ENCODE peak calls at places on chromosome 21, in ten cellular contexts. B, G, S, Y, W, A, Z, R, M and H are unnamed samples.

GRCh38 chr21:36981049-36981391 is 14.6 kb upstream of the HLCS start:
- DNase-seq in R (no peak), S (no peak), B (no peak), W (no peak), Z (no peak), Y (no peak), A (no peak), M (no peak), G (no peak), H (no peak)

GRCh38 chr21:35737899-35738341 is 322.4 kb downstream of the SETD4 start:
- DNase-seq in B (no peak), R (no peak), S (no peak), G (peak; percentile 52), Y (no peak), W (no peak), Z (no peak), A (peak; percentile 17), M (peak; percentile 75), H (no peak)

GRCh38 chr21:30153697-30154340 is 12.8 kb downstream of the CLDN17 start:
- DNase-seq in A (no peak), G (no peak), B (no peak), W (peak; percentile 66), R (no peak), Y (no peak), S (no peak), M (no peak), Z (no peak), H (no peak)

GRCh38 chr21:31273278-31273677 is 70.8 kb downstream of the TIAM1 start:
- DNase-seq in W (peak; percentile 27), A (no peak), M (no peak), R (no peak), B (no peak), S (no peak), Z (no peak), G (no peak), Y (no peak), H (no peak)

GRCh38 chr21:19553930-19554615 is 1150.5 kb upstream of the TMPRSS15 start:
- DNase-seq in B (peak; percentile 45), Y (no peak), S (peak; percentile 57), A (no peak), Z (no peak), M (no peak), G (no peak), R (no peak), W (no peak), H (no peak)

GRCh38 chr21:39867198-39867650 is at the start of gene PCP4:
- DNase-seq in G (peak; percentile 90), A (peak; percentile 10), Y (no peak), Z (peak; percentile 48), B (peak; percentile 93), W (peak; percentile 42), M (peak; percentile 69), R (peak; percentile 36), S (peak; percentile 93), H (no peak)

GRCh38 chr21:31752352-31752751 is 20.4 kb upstream of the SCAF4 start:
- DNase-seq in A (no peak), M (no peak), S (no peak), B (no peak), Y (no peak), W (peak; percentile 74), Z (no peak), R (peak; percentile 4), G (no peak), H (no peak)

GRCh38 chr21:37062592-37062933 is 10.3 kb downstream of the PIGP start:
- DNase-seq in G (no peak), B (no peak), W (no peak), Y (no peak), Z (no peak), S (no peak), R (no peak), A (no peak), M (no peak), H (no peak)

DNA sequence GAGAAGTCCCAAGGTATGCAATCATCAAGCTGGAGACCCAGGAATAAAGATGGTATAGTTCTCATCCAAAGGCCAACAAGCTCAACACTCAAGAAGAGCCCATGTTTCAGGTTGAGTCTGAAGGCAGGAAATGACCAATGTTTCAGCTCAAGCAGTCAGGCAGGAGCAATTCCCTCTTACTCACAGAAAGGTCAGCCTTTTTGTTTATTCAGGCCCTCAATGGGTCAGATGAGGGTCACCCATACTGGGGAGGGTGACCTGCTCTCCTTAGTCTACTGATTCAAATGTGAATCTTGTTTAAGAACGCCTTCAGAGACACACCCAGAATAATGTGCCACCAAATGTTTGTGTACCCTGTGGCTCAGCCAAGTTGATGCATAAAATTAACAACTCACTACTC is 262.4 kb downstream of the USP25 start:
- DNase-seq in R (no peak), G (no peak), W (no peak), B (no peak), S (no peak), M (no peak), Z (no peak), A (no peak), Y (no peak), H (no peak)
- H3K27ac ChIP-seq in R (no peak overlapping the region), G (no peak overlapping the region), W (no peak overlapping the region), B (no peak overlapping the region), S (no peak overlapping the region), M (no peak overlapping the region), Z (no peak overlapping the region), A (no peak overlapping the region), Y (no peak overlapping the region), H (no peak overlapping the region)

GRCh38 chr21:42540396-42540795 is 26.7 kb downstream of the SLC37A1 start:
- DNase-seq in Z (no peak), Y (no peak), A (no peak), B (no peak), S (no peak), W (no peak), R (no peak), M (peak; percentile 19), G (peak; percentile 41), H (no peak)

GRCh38 chr21:42539342-42539741 is 25.7 kb downstream of the SLC37A1 start:
- DNase-seq in A (no peak), G (peak; percentile 51), W (no peak), B (no peak), S (no peak), M (peak; percentile 46), Y (no peak), R (no peak), Z (peak; percentile 88), H (no peak)

GRCh38 chr21:42541174-42541573 is 27.5 kb downstream of the SLC37A1 start:
- DNase-seq in R (no peak), B (no peak), W (no peak), Y (no peak), S (no peak), Z (no peak), A (no peak), G (no peak), M (peak; percentile 43), H (no peak)

GRCh38 chr21:42538479-42539275 is 25.0 kb downstream of the SLC37A1 start:
- DNase-seq in M (no peak), Z (no peak), W (no peak), R (no peak), Y (no peak), S (no peak), G (peak; percentile 43), B (no peak), A (no peak), H (no peak)

DNA sequence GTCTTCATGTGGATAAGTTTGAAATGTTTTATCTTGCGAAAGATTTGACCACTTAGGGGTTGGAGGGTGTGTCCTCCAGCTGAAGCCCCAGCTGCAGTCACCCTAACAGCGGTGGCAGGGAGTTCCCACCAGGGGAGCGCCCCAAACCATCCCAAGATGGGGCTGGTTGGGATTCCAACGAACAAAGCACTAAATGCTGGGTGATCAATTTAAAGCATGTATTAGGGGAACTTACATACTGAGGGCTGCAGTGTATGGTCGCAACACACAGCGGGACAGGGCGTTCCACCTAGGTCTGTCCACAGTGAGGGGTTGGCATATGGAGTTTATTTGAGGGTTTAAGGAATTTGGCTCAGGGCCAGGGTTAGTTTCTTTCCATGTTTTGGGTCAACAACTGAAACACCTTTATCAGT is 26.3 kb downstream of the SLC37A1 start:
- DNase-seq in B (peak; percentile 70), A (no peak), M (peak; percentile 58), R (no peak), Y (no peak), Z (peak; percentile 51), G (peak; percentile 45), W (no peak), S (peak; percentile 64), H (no peak)
- TF ChIP-seq CTCF in B (peak; percentile 33), A (no peak), M (no peak), R (no peak), Y (no peak), Z (no peak), G (no peak), W (no peak), S (peak; percentile 63), H (no peak)

GRCh38 chr21:44331650-44332306 is 7.4 kb downstream of the CFAP410 start:
- DNase-seq in Z (no peak), R (no peak), B (no peak), A (no peak), S (no peak), M (no peak), Y (no peak), W (no peak), G (no peak), H (no peak)

GRCh38 chr21:44331209-44331608 is 8.0 kb downstream of the CFAP410 start:
- DNase-seq in A (no peak), B (no peak), Y (no peak), R (no peak), W (no peak), Z (no peak), S (no peak), M (no peak), G (no peak), H (no peak)

GRCh38 chr21:44329086-44329889 is 9.9 kb downstream of the CFAP410 start:
- DNase-seq in B (no peak), Y (no peak), Z (no peak), R (no peak), M (no peak), G (no peak), S (no peak), A (no peak), W (no peak), H (no peak)

GRCh38 chr21:44329971-44330681 is 9.1 kb downstream of the CFAP410 start:
- DNase-seq in M (no peak), A (no peak), G (no peak), W (no peak), Y (no peak), R (no peak), S (no peak), Z (no peak), B (no peak), H (no peak)

DNA sequence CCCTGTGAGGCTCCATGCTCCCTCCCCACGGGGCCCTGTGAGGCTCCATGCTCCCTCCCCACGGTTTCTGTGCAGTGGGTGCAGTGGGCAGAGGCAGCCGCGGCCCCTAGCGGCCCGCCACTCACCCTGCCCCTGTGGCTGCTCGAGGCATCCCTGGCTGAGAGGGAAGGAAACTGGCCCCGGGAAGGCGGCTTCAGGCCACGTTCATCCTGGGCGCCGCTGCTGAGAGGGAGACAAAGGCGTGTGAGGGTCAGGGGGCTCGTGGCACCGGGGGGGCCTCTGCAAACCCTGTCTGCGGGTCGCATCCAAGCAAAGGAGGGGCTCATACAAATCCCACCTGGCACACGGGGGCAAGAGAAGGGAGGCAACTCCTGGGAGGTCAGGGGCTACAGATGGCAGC is 8.5 kb downstream of the CFAP410 start:
- DNase-seq in G (no peak), M (no peak), S (no peak), Z (no peak), A (no peak), B (no peak), R (no peak), Y (no peak), W (no peak), H (no peak)
- H3K27ac ChIP-seq in G (no peak overlapping the region), M (no peak overlapping the region), S (no peak overlapping the region), Z (no peak overlapping the region), A (no peak overlapping the region), B (no peak overlapping the region), R (no peak overlapping the region), Y (no peak overlapping the region), W (no peak overlapping the region), H (no peak overlapping the region)

GRCh38 chr21:44804762-44805161 is 3.1 kb upstream of the UBE2G2 start:
- DNase-seq in Y (no peak), Z (no peak), S (no peak), G (no peak), W (no peak), R (no peak), M (no peak), A (no peak), B (no peak), H (no peak)

GRCh38 chr21:44805859-44806258 is 4.2 kb upstream of the UBE2G2 start:
- DNase-seq in G (no peak), M (no peak), Y (no peak), Z (no peak), A (no peak), B (no peak), R (no peak), S (no peak), W (no peak), H (no peak)

GRCh38 chr21:44803651-44804050 is 2.0 kb upstream of the UBE2G2 start:
- DNase-seq in Z (no peak), Y (no peak), M (no peak), G (peak; percentile 25), R (no peak), B (no peak), W (no peak), A (no peak), S (no peak), H (no peak)

GRCh38 chr21:44802396-44803153 is 955 bp upstream of the UBE2G2 start:
- DNase-seq in S (peak; percentile 72), G (no peak), B (no peak), A (no peak), M (no peak), W (no peak), Z (no peak), Y (no peak), R (no peak), H (no peak)

DNA sequence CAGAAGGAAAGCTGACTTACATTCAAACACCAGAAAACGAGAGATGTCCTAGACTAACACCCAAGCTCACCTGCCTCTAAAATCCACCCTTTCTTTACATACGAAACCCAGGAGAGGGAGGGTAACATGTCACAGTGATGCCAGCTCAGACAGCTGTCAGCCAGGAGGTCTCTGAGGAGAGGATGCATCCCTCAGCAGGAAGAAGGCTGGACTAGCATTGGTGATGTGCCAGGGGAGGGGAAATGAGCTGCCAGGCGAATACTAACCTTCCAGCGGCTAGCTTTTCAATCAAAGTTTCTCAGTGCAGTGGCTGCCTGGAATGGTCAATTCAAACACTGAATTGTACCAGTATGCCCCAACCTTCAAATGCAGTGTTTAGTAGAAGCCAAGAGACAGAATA is 3.6 kb upstream of the UBE2G2 start:
- DNase-seq in B (no peak), G (no peak), Y (no peak), S (no peak), M (no peak), W (no peak), R (no peak), Z (no peak), A (no peak), H (no peak)
- TF ChIP-seq CTCF in B (no peak), G (no peak), Y (no peak), S (no peak), M (no peak), W (no peak), R (no peak), Z (no peak), A (no peak), H (no peak)